ENCODE peak calls at places on chromosomes 13 and 19, in nine cellular contexts. M is hepatocyte, E is GM23338, Z is GM23248, P is MM.1S, S is neural progenitor cell, G is HCT116, J is OCI-LY7, Y is SK-N-SH. W is an unnamed sample.

GRCh38 chr13:113776231-113777125 is 17.5 kb downstream of the TMEM255B start:
- DNase-seq in P (peak; percentile 95), Z (no peak), E (no peak), J (no peak), S (no peak), Y (no peak), G (no peak), M (no peak), W (no peak)

GRCh38 chr19:29779921-29780320 is 31.9 kb upstream of the CCNE1 start:
- DNase-seq in M (no peak), S (peak; percentile 28), G (no peak), Z (no peak), E (peak; percentile 63), Y (no peak), P (no peak), J (peak; percentile 26), W (no peak)

GRCh38 chr19:18897108-18898029 is 1.4 kb upstream of the CERS1 start:
- DNase-seq in M (no peak), Y (no peak), P (no peak), S (no peak), G (no peak), E (no peak), J (no peak), Z (no peak), W (no peak)

GRCh38 chr13:98407575-98407974 is 169.3 kb downstream of the STK24 start:
- DNase-seq in J (no peak), M (no peak), P (no peak), G (no peak), S (no peak), Z (no peak), E (no peak), Y (no peak), W (no peak)

GRCh38 chr13:41007359-41008118 is 11.6 kb downstream of the ELF1 start:
- DNase-seq in E (peak; percentile 39), Z (peak; percentile 76), S (peak; percentile 34), J (peak; percentile 75), P (no peak), Y (no peak), M (no peak), G (no peak), W (peak; percentile 24)

GRCh38 chr13:88377852-88378251 is 706.7 kb downstream of the SLITRK5 start:
- DNase-seq in Z (no peak), J (no peak), P (peak; percentile 26), G (no peak), M (no peak), S (no peak), Y (no peak), E (no peak), W (no peak)

GRCh38 chr13:110560606-110561334 is 752 bp downstream of the RAB20 start:
- DNase-seq in E (peak; percentile 69), M (peak; percentile 60), S (peak; percentile 72), J (no peak), Y (peak; percentile 71), P (peak; percentile 7), Z (peak; percentile 54), G (no peak), W (peak; percentile 26)

GRCh38 chr19:383922-384800 is 24.8 kb downstream of the C2CD4C start:
- DNase-seq in Z (peak; percentile 25), G (no peak), J (no peak), P (no peak), M (peak; percentile 49), E (peak; percentile 89), S (peak; percentile 77), Y (peak; percentile 84), W (no peak)

GRCh38 chr19:45526143-45526542 is 18.9 kb downstream of the VASP start:
- DNase-seq in G (no peak), S (peak; percentile 89), E (peak; percentile 97), M (peak; percentile 75), Z (peak; percentile 67), P (no peak), Y (peak; percentile 91), J (peak; percentile 28), W (peak; percentile 75)

GRCh38 chr13:99392806-99393135 is 85.6 kb upstream of the GPR183 start:
- DNase-seq in S (no peak), P (no peak), E (no peak), M (no peak), Z (no peak), J (no peak), G (no peak), Y (no peak), W (no peak)

GRCh38 chr13:74825170-74825948 is 656.6 kb downstream of the TBC1D4 start:
- DNase-seq in J (no peak), P (no peak), M (no peak), E (peak; percentile 2), Z (peak; percentile 85), S (peak; percentile 79), G (no peak), Y (no peak), W (peak; percentile 84)

GRCh38 chr19:38337360-38337653 is 1.7 kb downstream of the CATSPERG start:
- DNase-seq in Z (no peak), Y (peak; percentile 27), J (no peak), M (no peak), S (no peak), P (no peak), G (no peak), E (no peak), W (no peak)

GRCh38 chr13:37175996-37176395 is 70.5 kb upstream of the CSNK1A1L start:
- DNase-seq in P (no peak), G (no peak), Z (peak; percentile 89), M (peak; percentile 33), S (no peak), E (no peak), Y (no peak), J (no peak), W (no peak)

GRCh38 chr19:46813570-46814358 is 25.4 kb upstream of the SLC1A5 start:
- DNase-seq in G (no peak), Z (no peak), S (no peak), Y (no peak), E (no peak), P (no peak), J (no peak), M (no peak), W (peak; percentile 43)

GRCh38 chr13:57633141-57633949 is 1.8 kb downstream of the PCDH17 start:
- DNase-seq in Z (peak; percentile 2), G (no peak), M (peak; percentile 60), E (peak; percentile 88), P (no peak), J (no peak), Y (peak; percentile 79), S (peak; percentile 75), W (no peak)

DNA sequence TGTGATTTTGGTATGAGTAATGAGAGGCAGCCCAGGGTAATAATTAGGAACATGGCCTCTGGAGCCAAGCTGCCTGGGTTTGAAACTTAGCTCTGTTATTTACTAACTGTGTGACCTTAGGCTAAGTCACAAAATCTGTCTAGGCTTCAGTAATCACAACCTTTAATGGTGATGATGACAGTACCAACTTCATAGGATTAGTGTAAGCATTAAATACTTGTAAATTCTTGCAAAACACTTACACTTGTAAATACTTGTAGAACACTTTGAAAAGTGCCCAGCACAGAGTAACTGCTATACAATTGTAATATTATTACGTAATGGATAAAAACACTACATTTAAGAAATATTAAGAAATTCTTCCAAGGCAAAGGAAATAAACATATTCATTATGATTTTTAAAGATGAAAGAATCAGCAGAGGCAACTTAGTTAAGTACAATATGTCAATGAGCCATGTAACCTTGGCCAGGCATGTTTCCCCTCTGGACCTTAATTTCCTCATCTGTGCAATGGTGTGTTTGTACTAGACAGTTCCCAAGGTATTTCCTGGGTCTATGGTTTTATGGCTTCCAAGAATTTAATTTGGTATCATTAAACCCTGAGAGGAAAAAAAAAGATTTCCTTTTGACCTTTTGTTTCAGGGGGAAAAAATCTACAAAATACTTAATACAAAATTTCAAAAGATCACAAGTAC is 628.5 kb upstream of the KLHL1 start:
- DNase-seq in M (no peak), G (no peak), Y (no peak), P (no peak), J (no peak), S (no peak), E (no peak), Z (no peak), W (no peak)
- H3K4me1 ChIP-seq in M (no peaks in the 10 kb centered on the region), G (no peaks in the 10 kb centered on the region), Y (no peaks in the 10 kb centered on the region), P (no peaks in the 10 kb centered on the region), J (no peaks in the 10 kb centered on the region), S (peaks cover 16% of the 10 kb centered on the region), E (peaks cover 6% of the 10 kb centered on the region), Z (no peaks in the 10 kb centered on the region), W (no peaks in the 10 kb centered on the region)

DNA sequence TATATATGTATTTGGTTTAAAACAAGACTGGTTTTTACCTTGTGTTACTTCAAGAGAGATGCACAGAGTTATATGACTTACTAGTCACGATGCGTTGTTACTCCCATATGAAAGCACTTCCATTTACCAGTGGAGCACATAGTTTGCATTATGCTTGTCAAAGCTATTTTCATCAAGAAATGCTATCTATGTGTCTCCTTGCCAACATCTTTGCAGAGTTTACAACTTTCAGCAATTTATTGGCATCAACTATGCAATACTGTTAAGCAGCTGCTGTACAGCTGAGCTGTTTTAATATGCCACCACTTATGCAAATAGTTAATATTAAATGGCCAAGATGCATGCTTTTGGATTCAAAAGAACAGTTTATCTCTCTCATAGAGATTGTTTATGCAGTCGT is 67.9 kb upstream of the KLF5 start:
- DNase-seq in P (no peak), M (no peak), Z (no peak), E (no peak), Y (no peak), S (no peak), G (no peak), J (no peak), W (no peak)
- TF ChIP-seq EZH2phosphoT487 in P (no peak), M (no peak), Z (no peak), E (no peak), Y (no peak), S (no peak), G (no peak), J (no peak), W (no peak)

GRCh38 chr13:77230560-77230959 is 96.3 kb downstream of the MYCBP2 start:
- DNase-seq in E (no peak), M (no peak), Z (no peak), S (no peak), Y (no peak), G (no peak), P (no peak), J (no peak), W (no peak)

GRCh38 chr13:77222000-77222690 is 104.7 kb downstream of the MYCBP2 start:
- DNase-seq in S (no peak), G (no peak), Z (no peak), Y (no peak), E (no peak), J (no peak), P (no peak), M (no peak), W (no peak)

GRCh38 chr13:77222909-77223308 is 104.0 kb downstream of the MYCBP2 start:
- DNase-seq in J (no peak), S (no peak), E (no peak), G (no peak), Z (no peak), P (no peak), M (no peak), Y (no peak), W (no peak)

GRCh38 chr13:77225946-77226345 is 100.9 kb downstream of the MYCBP2 start:
- DNase-seq in E (no peak), S (no peak), G (no peak), P (no peak), Z (no peak), M (no peak), J (no peak), Y (no peak), W (no peak)
- H3K36me3 ChIP-seq in E (no peaks in the 10 kb centered on the region), S (no peaks in the 10 kb centered on the region), G (no peaks in the 10 kb centered on the region), P (peaks cover 4% of the 10 kb centered on the region), Z (peaks cover 21% of the 10 kb centered on the region), M (no peaks in the 10 kb centered on the region), J (peaks cover 51% of the 10 kb centered on the region), Y (peaks cover 19% of the 10 kb centered on the region), W (no peaks in the 10 kb centered on the region)

GRCh38 chr19:2905918-2906519 is 5.3 kb downstream of the ZNF57 start:
- DNase-seq in Y (no peak), P (no peak), S (no peak), G (no peak), M (no peak), J (no peak), E (no peak), Z (no peak), W (no peak)
- H3K4me1 ChIP-seq in Y (no peaks in the 10 kb centered on the region), P (no peaks in the 10 kb centered on the region), S (no peaks in the 10 kb centered on the region), G (peaks cover 4% of the 10 kb centered on the region), M (peaks cover 16% of the 10 kb centered on the region), J (peaks cover 11% of the 10 kb centered on the region), E (no peaks in the 10 kb centered on the region), Z (peaks cover 8% of the 10 kb centered on the region), W (peaks cover 10% of the 10 kb centered on the region)